ENCODE peak calls at places on chromosomes 4 and X, in eight cellular contexts. One of them, this sample, is unnamed.

GRCh38 chr4:163548481-163549243 is 54.2 kb downstream of the TMA16 start:
- DNase-seq in SK-N-SH: peak
- DNase-seq in body of pancreas: peak
- DNase-seq in mesothelial cell of epicardium: no peak
- DNase-seq in GM04503: no peak
- DNase-seq in activated B cell treated with CpG ODN at 0.5 μM for 24 hours: no peak
- DNase-seq in stimulated activated CD4-positive, alpha-beta T cell treated with anti-CD3 and anti-CD28 coated beads, Interleukin-4, amount 100 ng/mL, for 24 hours: no peak
- DNase-seq in OCI-M1: peak
- DNase-seq in this sample: no peak

GRCh38 chr4:55546633-55547460 is at the start of gene CLOCK:
- DNase-seq in SK-N-SH: peak
- DNase-seq in body of pancreas: peak
- DNase-seq in mesothelial cell of epicardium: peak
- DNase-seq in GM04503: peak
- DNase-seq in activated B cell treated with CpG ODN at 0.5 μM for 24 hours: peak
- DNase-seq in stimulated activated CD4-positive, alpha-beta T cell treated with anti-CD3 and anti-CD28 coated beads, Interleukin-4, amount 100 ng/mL, for 24 hours: peak
- DNase-seq in OCI-M1: peak
- DNase-seq in this sample: peak

GRCh38 chr4:185011408-185011807 is 6.9 kb upstream of the HELT start:
- DNase-seq in SK-N-SH: peak
- DNase-seq in body of pancreas: peak
- DNase-seq in mesothelial cell of epicardium: no peak
- DNase-seq in GM04503: no peak
- DNase-seq in activated B cell treated with CpG ODN at 0.5 μM for 24 hours: no peak
- DNase-seq in stimulated activated CD4-positive, alpha-beta T cell treated with anti-CD3 and anti-CD28 coated beads, Interleukin-4, amount 100 ng/mL, for 24 hours: no peak
- DNase-seq in OCI-M1: peak
- DNase-seq in this sample: no peak

GRCh38 chr4:654871-655734 is 19.0 kb downstream of the ATP5ME start:
- DNase-seq in SK-N-SH: no peak
- DNase-seq in body of pancreas: no peak
- DNase-seq in mesothelial cell of epicardium: no peak
- DNase-seq in GM04503: no peak
- DNase-seq in activated B cell treated with CpG ODN at 0.5 μM for 24 hours: no peak
- DNase-seq in stimulated activated CD4-positive, alpha-beta T cell treated with anti-CD3 and anti-CD28 coated beads, Interleukin-4, amount 100 ng/mL, for 24 hours: no peak
- DNase-seq in OCI-M1: no peak
- DNase-seq in this sample: no peak

GRCh38 chr4:31081375-31081774 is 361.2 kb downstream of the PCDH7 start:
- DNase-seq in SK-N-SH: no peak
- DNase-seq in body of pancreas: no peak
- DNase-seq in mesothelial cell of epicardium: no peak
- DNase-seq in GM04503: peak
- DNase-seq in activated B cell treated with CpG ODN at 0.5 μM for 24 hours: no peak
- DNase-seq in stimulated activated CD4-positive, alpha-beta T cell treated with anti-CD3 and anti-CD28 coated beads, Interleukin-4, amount 100 ng/mL, for 24 hours: no peak
- DNase-seq in OCI-M1: no peak
- DNase-seq in this sample: no peak

GRCh38 chr4:8156617-8157016 is 2.0 kb downstream of the ABLIM2 start:
- DNase-seq in SK-N-SH: no peak
- DNase-seq in body of pancreas: no peak
- DNase-seq in mesothelial cell of epicardium: no peak
- DNase-seq in GM04503: no peak
- DNase-seq in activated B cell treated with CpG ODN at 0.5 μM for 24 hours: no peak
- DNase-seq in stimulated activated CD4-positive, alpha-beta T cell treated with anti-CD3 and anti-CD28 coated beads, Interleukin-4, amount 100 ng/mL, for 24 hours: no peak
- DNase-seq in OCI-M1: no peak
- DNase-seq in this sample: no peak

GRCh38 chrX:39857780-39858179 is 240.0 kb downstream of the BCOR start:
- DNase-seq in SK-N-SH: no peak
- DNase-seq in body of pancreas: no peak
- DNase-seq in mesothelial cell of epicardium: no peak
- DNase-seq in GM04503: no peak
- DNase-seq in activated B cell treated with CpG ODN at 0.5 μM for 24 hours: no peak
- DNase-seq in stimulated activated CD4-positive, alpha-beta T cell treated with anti-CD3 and anti-CD28 coated beads, Interleukin-4, amount 100 ng/mL, for 24 hours: peak
- DNase-seq in OCI-M1: no peak
- DNase-seq in this sample: no peak

GRCh38 chr4:111639876-111640275 is 505.4 kb upstream of the FAM241A start:
- DNase-seq in SK-N-SH: no peak
- DNase-seq in body of pancreas: no peak
- DNase-seq in mesothelial cell of epicardium: no peak
- DNase-seq in GM04503: no peak
- DNase-seq in activated B cell treated with CpG ODN at 0.5 μM for 24 hours: no peak
- DNase-seq in stimulated activated CD4-positive, alpha-beta T cell treated with anti-CD3 and anti-CD28 coated beads, Interleukin-4, amount 100 ng/mL, for 24 hours: no peak
- DNase-seq in OCI-M1: peak
- DNase-seq in this sample: peak

GRCh38 chrX:107154787-107155620 is 36.4 kb upstream of the RBM41 start:
- DNase-seq in SK-N-SH: no peak
- DNase-seq in body of pancreas: no peak
- DNase-seq in mesothelial cell of epicardium: no peak
- DNase-seq in GM04503: no peak
- DNase-seq in activated B cell treated with CpG ODN at 0.5 μM for 24 hours: no peak
- DNase-seq in stimulated activated CD4-positive, alpha-beta T cell treated with anti-CD3 and anti-CD28 coated beads, Interleukin-4, amount 100 ng/mL, for 24 hours: peak
- DNase-seq in OCI-M1: peak
- DNase-seq in this sample: peak

GRCh38 chrX:40623665-40624064 is 437 bp downstream of the MPC1L start:
- DNase-seq in SK-N-SH: no peak
- DNase-seq in body of pancreas: no peak
- DNase-seq in mesothelial cell of epicardium: no peak
- DNase-seq in GM04503: no peak
- DNase-seq in activated B cell treated with CpG ODN at 0.5 μM for 24 hours: no peak
- DNase-seq in stimulated activated CD4-positive, alpha-beta T cell treated with anti-CD3 and anti-CD28 coated beads, Interleukin-4, amount 100 ng/mL, for 24 hours: no peak
- DNase-seq in OCI-M1: no peak
- DNase-seq in this sample: no peak

GRCh38 chr4:125985856-125986255 is 671.1 kb downstream of the FAT4 start:
- DNase-seq in SK-N-SH: no peak
- DNase-seq in body of pancreas: no peak
- DNase-seq in mesothelial cell of epicardium: no peak
- DNase-seq in GM04503: no peak
- DNase-seq in activated B cell treated with CpG ODN at 0.5 μM for 24 hours: no peak
- DNase-seq in stimulated activated CD4-positive, alpha-beta T cell treated with anti-CD3 and anti-CD28 coated beads, Interleukin-4, amount 100 ng/mL, for 24 hours: no peak
- DNase-seq in OCI-M1: peak
- DNase-seq in this sample: peak

GRCh38 chrX:123157586-123157985 is 26.5 kb upstream of the GRIA3 start:
- DNase-seq in SK-N-SH: no peak
- DNase-seq in body of pancreas: no peak
- DNase-seq in mesothelial cell of epicardium: no peak
- DNase-seq in GM04503: no peak
- DNase-seq in activated B cell treated with CpG ODN at 0.5 μM for 24 hours: no peak
- DNase-seq in stimulated activated CD4-positive, alpha-beta T cell treated with anti-CD3 and anti-CD28 coated beads, Interleukin-4, amount 100 ng/mL, for 24 hours: no peak
- DNase-seq in OCI-M1: no peak
- DNase-seq in this sample: no peak

GRCh38 chr4:25635501-25635900 is 20.1 kb upstream of the SLC34A2 start:
- DNase-seq in SK-N-SH: no peak
- DNase-seq in body of pancreas: no peak
- DNase-seq in mesothelial cell of epicardium: no peak
- DNase-seq in GM04503: no peak
- DNase-seq in activated B cell treated with CpG ODN at 0.5 μM for 24 hours: no peak
- DNase-seq in stimulated activated CD4-positive, alpha-beta T cell treated with anti-CD3 and anti-CD28 coated beads, Interleukin-4, amount 100 ng/mL, for 24 hours: no peak
- DNase-seq in OCI-M1: no peak
- DNase-seq in this sample: no peak

GRCh38 chr4:84862064-84862463 is 104.4 kb downstream of the WDFY3 start:
- DNase-seq in SK-N-SH: no peak
- DNase-seq in body of pancreas: no peak
- DNase-seq in mesothelial cell of epicardium: no peak
- DNase-seq in GM04503: no peak
- DNase-seq in activated B cell treated with CpG ODN at 0.5 μM for 24 hours: no peak
- DNase-seq in stimulated activated CD4-positive, alpha-beta T cell treated with anti-CD3 and anti-CD28 coated beads, Interleukin-4, amount 100 ng/mL, for 24 hours: no peak
- DNase-seq in OCI-M1: no peak
- DNase-seq in this sample: no peak

GRCh38 chrX:24846551-24847170 is 152.9 kb downstream of the POLA1 start:
- DNase-seq in SK-N-SH: no peak
- DNase-seq in body of pancreas: no peak
- DNase-seq in mesothelial cell of epicardium: no peak
- DNase-seq in GM04503: no peak
- DNase-seq in activated B cell treated with CpG ODN at 0.5 μM for 24 hours: no peak
- DNase-seq in stimulated activated CD4-positive, alpha-beta T cell treated with anti-CD3 and anti-CD28 coated beads, Interleukin-4, amount 100 ng/mL, for 24 hours: no peak
- DNase-seq in OCI-M1: peak
- DNase-seq in this sample: no peak

GRCh38 chrX:21408324-21408723 is 34.1 kb downstream of the CNKSR2 start:
- DNase-seq in SK-N-SH: no peak
- DNase-seq in body of pancreas: peak
- DNase-seq in mesothelial cell of epicardium: no peak
- DNase-seq in GM04503: no peak
- DNase-seq in activated B cell treated with CpG ODN at 0.5 μM for 24 hours: no peak
- DNase-seq in stimulated activated CD4-positive, alpha-beta T cell treated with anti-CD3 and anti-CD28 coated beads, Interleukin-4, amount 100 ng/mL, for 24 hours: no peak
- DNase-seq in OCI-M1: no peak
- DNase-seq in this sample: no peak

GRCh38 chr4:3324093-3324815 is 31.4 kb downstream of the RGS12 start:
- DNase-seq in SK-N-SH: no peak
- DNase-seq in body of pancreas: no peak
- DNase-seq in mesothelial cell of epicardium: peak
- DNase-seq in GM04503: no peak
- DNase-seq in activated B cell treated with CpG ODN at 0.5 μM for 24 hours: no peak
- DNase-seq in stimulated activated CD4-positive, alpha-beta T cell treated with anti-CD3 and anti-CD28 coated beads, Interleukin-4, amount 100 ng/mL, for 24 hours: no peak
- DNase-seq in OCI-M1: no peak
- DNase-seq in this sample: no peak

GRCh38 chrX:115058276-115058675 is 40.9 kb upstream of the IL13RA2 start:
- DNase-seq in SK-N-SH: no peak
- DNase-seq in body of pancreas: no peak
- DNase-seq in mesothelial cell of epicardium: no peak
- DNase-seq in GM04503: peak
- DNase-seq in activated B cell treated with CpG ODN at 0.5 μM for 24 hours: no peak
- DNase-seq in stimulated activated CD4-positive, alpha-beta T cell treated with anti-CD3 and anti-CD28 coated beads, Interleukin-4, amount 100 ng/mL, for 24 hours: no peak
- DNase-seq in OCI-M1: no peak
- DNase-seq in this sample: peak

GRCh38 chr4:158778065-158778711 is 9.4 kb downstream of the FNIP2 start:
- DNase-seq in SK-N-SH: no peak
- DNase-seq in body of pancreas: no peak
- DNase-seq in mesothelial cell of epicardium: no peak
- DNase-seq in GM04503: no peak
- DNase-seq in activated B cell treated with CpG ODN at 0.5 μM for 24 hours: no peak
- DNase-seq in stimulated activated CD4-positive, alpha-beta T cell treated with anti-CD3 and anti-CD28 coated beads, Interleukin-4, amount 100 ng/mL, for 24 hours: no peak
- DNase-seq in OCI-M1: peak
- DNase-seq in this sample: no peak

GRCh38 chrX:38817004-38817703 is 15.9 kb downstream of the MID1IP1 start:
- DNase-seq in SK-N-SH: no peak
- DNase-seq in body of pancreas: peak
- DNase-seq in mesothelial cell of epicardium: no peak
- DNase-seq in GM04503: no peak
- DNase-seq in activated B cell treated with CpG ODN at 0.5 μM for 24 hours: no peak
- DNase-seq in stimulated activated CD4-positive, alpha-beta T cell treated with anti-CD3 and anti-CD28 coated beads, Interleukin-4, amount 100 ng/mL, for 24 hours: no peak
- DNase-seq in OCI-M1: peak
- DNase-seq in this sample: no peak

GRCh38 chr4:12692815-12693214 is 791.3 kb downstream of the RAB28 start:
- DNase-seq in SK-N-SH: no peak
- DNase-seq in body of pancreas: no peak
- DNase-seq in mesothelial cell of epicardium: no peak
- DNase-seq in GM04503: no peak
- DNase-seq in activated B cell treated with CpG ODN at 0.5 μM for 24 hours: no peak
- DNase-seq in stimulated activated CD4-positive, alpha-beta T cell treated with anti-CD3 and anti-CD28 coated beads, Interleukin-4, amount 100 ng/mL, for 24 hours: no peak
- DNase-seq in OCI-M1: no peak
- DNase-seq in this sample: no peak

GRCh38 chr4:7426525-7427171 is 8.1 kb downstream of the PSAPL1 start:
- DNase-seq in SK-N-SH: peak
- DNase-seq in body of pancreas: no peak
- DNase-seq in mesothelial cell of epicardium: peak
- DNase-seq in GM04503: no peak
- DNase-seq in activated B cell treated with CpG ODN at 0.5 μM for 24 hours: no peak
- DNase-seq in stimulated activated CD4-positive, alpha-beta T cell treated with anti-CD3 and anti-CD28 coated beads, Interleukin-4, amount 100 ng/mL, for 24 hours: no peak
- DNase-seq in OCI-M1: no peak
- DNase-seq in this sample: no peak

GRCh38 chrX:57977992-57978391 is 67.7 kb upstream of the ZXDA start:
- DNase-seq in SK-N-SH: no peak
- DNase-seq in body of pancreas: no peak
- DNase-seq in mesothelial cell of epicardium: no peak
- DNase-seq in GM04503: no peak
- DNase-seq in activated B cell treated with CpG ODN at 0.5 μM for 24 hours: no peak
- DNase-seq in stimulated activated CD4-positive, alpha-beta T cell treated with anti-CD3 and anti-CD28 coated beads, Interleukin-4, amount 100 ng/mL, for 24 hours: no peak
- DNase-seq in OCI-M1: peak
- DNase-seq in this sample: no peak

GRCh38 chr4:86450189-86450588 is 90.3 kb upstream of the MAPK10 start:
- DNase-seq in SK-N-SH: no peak
- DNase-seq in body of pancreas: no peak
- DNase-seq in mesothelial cell of epicardium: no peak
- DNase-seq in GM04503: peak
- DNase-seq in activated B cell treated with CpG ODN at 0.5 μM for 24 hours: no peak
- DNase-seq in stimulated activated CD4-positive, alpha-beta T cell treated with anti-CD3 and anti-CD28 coated beads, Interleukin-4, amount 100 ng/mL, for 24 hours: no peak
- DNase-seq in OCI-M1: no peak
- DNase-seq in this sample: no peak

GRCh38 chr4:152663203-152664066 is 16.4 kb downstream of the TMEM154 start:
- DNase-seq in SK-N-SH: no peak
- DNase-seq in body of pancreas: no peak
- DNase-seq in mesothelial cell of epicardium: no peak
- DNase-seq in GM04503: no peak
- DNase-seq in activated B cell treated with CpG ODN at 0.5 μM for 24 hours: no peak
- DNase-seq in stimulated activated CD4-positive, alpha-beta T cell treated with anti-CD3 and anti-CD28 coated beads, Interleukin-4, amount 100 ng/mL, for 24 hours: no peak
- DNase-seq in OCI-M1: peak
- DNase-seq in this sample: no peak

GRCh38 chr4:67700119-67700873 is 659 bp downstream of the UBA6 start:
- DNase-seq in SK-N-SH: peak
- DNase-seq in body of pancreas: no peak
- DNase-seq in mesothelial cell of epicardium: no peak
- DNase-seq in GM04503: no peak
- DNase-seq in activated B cell treated with CpG ODN at 0.5 μM for 24 hours: no peak
- DNase-seq in stimulated activated CD4-positive, alpha-beta T cell treated with anti-CD3 and anti-CD28 coated beads, Interleukin-4, amount 100 ng/mL, for 24 hours: no peak
- DNase-seq in OCI-M1: peak
- DNase-seq in this sample: no peak

GRCh38 chrX:106952988-106953387 is 32.8 kb downstream of the CLDN2 start:
- DNase-seq in SK-N-SH: peak
- DNase-seq in body of pancreas: no peak
- DNase-seq in mesothelial cell of epicardium: no peak
- DNase-seq in GM04503: no peak
- DNase-seq in activated B cell treated with CpG ODN at 0.5 μM for 24 hours: no peak
- DNase-seq in stimulated activated CD4-positive, alpha-beta T cell treated with anti-CD3 and anti-CD28 coated beads, Interleukin-4, amount 100 ng/mL, for 24 hours: no peak
- DNase-seq in OCI-M1: peak
- DNase-seq in this sample: no peak

This sample was measured in NCI-H226.